ENCODE peak calls at places on chromosomes 3 and 15, in six cellular contexts. V, Y, K, O, Z and J are unnamed samples.

GRCh38 chr15:37921527-37922385 is 12.7 kb upstream of the TMCO5A start:
- DNase-seq in Z (no peak), Y (no peak), K (no peak), O (no peak), V (no peak), J (no peak)

GRCh38 chr15:64740361-64741170 is 34.8 kb downstream of the RBPMS2 start:
- DNase-seq in K (peak), V (peak), Y (no peak), O (no peak), Z (no peak), J (no peak)

GRCh38 chr3:24199775-24200247 is 254.7 kb downstream of the NR1D2 start:
- DNase-seq in Z (no peak), V (no peak), O (no peak), Y (no peak), K (peak), J (no peak)

GRCh38 chr3:143037867-143038266 is 36.5 kb downstream of the U2SURP start:
- DNase-seq in V (no peak), K (no peak), Y (no peak), O (no peak), Z (no peak), J (no peak)

GRCh38 chr3:32593903-32594525 is 23.4 kb upstream of the DYNC1LI1 start:
- DNase-seq in K (peak), Z (no peak), Y (no peak), O (no peak), V (no peak), J (no peak)

GRCh38 chr3:12886736-12887135 is 45.4 kb upstream of the RPL32 start:
- DNase-seq in O (no peak), Y (no peak), Z (no peak), K (no peak), V (no peak), J (no peak)

GRCh38 chr15:76155742-76156141 is 96.0 kb downstream of the TMEM266 start:
- DNase-seq in Z (no peak), V (no peak), K (no peak), O (no peak), Y (no peak), J (no peak)

GRCh38 chr15:79282371-79283251 is at the start of gene ANKRD34C:
- DNase-seq in V (no peak), Z (no peak), K (no peak), Y (peak), O (no peak), J (no peak)

GRCh38 chr15:82554857-82555256 is 14.6 kb upstream of the RPS17 start:
- DNase-seq in Z (no peak), K (no peak), Y (no peak), O (no peak), V (no peak), J (no peak)

GRCh38 chr3:129121016-129121791 is 400 bp downstream of the RAB43 start:
- DNase-seq in K (peak), V (no peak), Z (no peak), Y (peak), O (peak), J (no peak)

GRCh38 chr15:80418892-80419537 is 14.8 kb downstream of the ARNT2 start:
- DNase-seq in K (peak), Y (no peak), V (no peak), Z (no peak), O (no peak), J (no peak)

GRCh38 chr3:119636194-119636593 is 24.2 kb downstream of the POPDC2 start:
- DNase-seq in O (no peak), Z (no peak), V (no peak), Y (no peak), K (peak), J (no peak)

GRCh38 chr3:152104847-152105415 is 163.8 kb upstream of the MBNL1 start:
- DNase-seq in Z (no peak), K (no peak), O (no peak), Y (no peak), V (no peak), J (no peak)

GRCh38 chr3:63661242-63661641 is 8.8 kb downstream of the SNTN start:
- DNase-seq in Z (no peak), K (no peak), O (no peak), V (no peak), Y (no peak), J (no peak)
- TF ChIP-seq CTCF in Z (no peak), K (peak), O (peak), V (no peak), Y (no peak), J (peak)

DNA sequence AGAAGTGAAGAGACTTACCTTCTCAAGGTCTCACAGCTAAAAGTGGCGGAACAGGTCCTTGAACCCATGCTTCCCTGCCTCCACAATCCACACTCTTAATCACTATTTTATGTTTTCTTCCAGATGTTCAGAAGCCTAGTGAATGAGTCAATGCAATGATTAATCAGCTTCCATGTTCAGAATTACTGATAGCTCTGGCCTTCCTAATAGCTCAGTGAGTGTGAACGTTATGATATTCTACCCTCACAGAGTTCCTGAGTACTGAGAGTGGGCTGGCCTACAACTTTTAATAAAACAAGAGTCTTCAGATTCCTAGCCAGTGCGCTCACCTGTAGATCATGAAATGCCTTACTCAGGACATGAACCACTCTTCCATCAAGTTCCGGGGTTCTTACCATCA is 443.0 kb upstream of the ADAMTS9 start:
- DNase-seq in K (peak), Z (no peak), V (no peak), O (no peak), Y (no peak), J (no peak)
- TF ChIP-seq CTCF in K (no peak), Z (no peak), V (no peak), O (no peak), Y (no peak), J (no peak)

DNA sequence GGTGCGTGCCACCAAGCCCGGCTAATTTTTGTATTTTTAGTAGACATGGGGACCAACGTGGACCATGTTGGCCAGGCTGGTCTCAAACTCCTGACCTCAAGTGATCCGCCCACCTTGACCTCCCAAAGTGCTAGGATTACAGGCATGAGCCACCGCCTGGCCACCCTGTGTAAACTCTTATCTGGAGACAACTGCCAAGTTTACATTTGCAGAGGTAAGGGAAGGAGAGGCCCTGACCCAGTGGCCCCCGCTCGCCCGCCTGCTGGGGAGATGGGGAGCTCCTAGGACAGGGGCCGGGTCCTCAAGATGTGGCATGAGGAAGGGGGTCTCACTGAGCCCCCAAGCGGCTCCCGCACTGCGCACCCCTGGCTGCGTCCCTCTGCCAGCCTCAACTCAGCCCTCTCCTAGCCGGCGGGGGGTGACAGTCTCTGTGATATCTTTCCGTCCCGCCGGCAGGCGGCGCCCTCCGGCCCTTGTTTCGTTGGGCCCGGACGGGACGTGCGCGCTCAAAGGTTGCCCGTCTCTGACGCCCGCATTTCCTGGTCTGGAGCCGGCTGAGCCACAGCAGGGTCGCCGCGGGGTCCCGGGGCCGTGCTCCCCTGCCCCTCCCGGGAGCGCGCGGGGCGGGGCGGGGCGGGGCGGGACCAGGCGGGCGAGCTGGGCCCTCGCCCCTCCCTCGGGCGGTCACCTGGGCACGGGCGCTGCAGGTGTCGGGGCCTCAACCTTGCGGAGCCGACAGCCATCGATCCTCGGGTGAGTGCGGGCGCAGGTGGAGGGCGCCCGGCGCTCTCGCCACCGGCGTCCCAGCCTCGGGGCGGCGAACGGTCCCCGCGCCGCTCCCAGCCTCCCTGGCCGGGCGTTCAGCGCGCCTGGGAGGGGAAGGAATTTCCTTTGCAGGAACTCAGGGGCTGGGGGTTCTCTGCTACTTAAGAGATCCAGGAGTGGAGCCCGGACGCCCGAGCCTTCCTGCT is at the start of gene GPR160:
- DNase-seq in Y (peak), K (peak), Z (peak), O (peak), V (peak), J (peak)
- TF ChIP-seq CTCF in Y (peak), K (peak), Z (peak), O (peak), V (peak), J (peak)

GRCh38 chr3:141629950-141630349 is 108.1 kb upstream of the RNF7 start:
- DNase-seq in Z (no peak), O (no peak), Y (no peak), K (no peak), V (no peak), J (no peak)

GRCh38 chr3:141632779-141633374 is 105.2 kb upstream of the RNF7 start:
- DNase-seq in O (no peak), Z (no peak), Y (no peak), K (no peak), V (no peak), J (no peak)
- TF ChIP-seq CTCF in O (peak), Z (no peak), Y (no peak), K (no peak), V (no peak), J (no peak)

GRCh38 chr3:174218011-174218410 is 641.1 kb upstream of the NAALADL2 start:
- DNase-seq in O (no peak), K (peak), Y (no peak), V (no peak), Z (no peak), J (no peak)
- TF ChIP-seq CTCF in O (no peak), K (no peak), Y (no peak), V (no peak), Z (no peak), J (no peak)

DNA sequence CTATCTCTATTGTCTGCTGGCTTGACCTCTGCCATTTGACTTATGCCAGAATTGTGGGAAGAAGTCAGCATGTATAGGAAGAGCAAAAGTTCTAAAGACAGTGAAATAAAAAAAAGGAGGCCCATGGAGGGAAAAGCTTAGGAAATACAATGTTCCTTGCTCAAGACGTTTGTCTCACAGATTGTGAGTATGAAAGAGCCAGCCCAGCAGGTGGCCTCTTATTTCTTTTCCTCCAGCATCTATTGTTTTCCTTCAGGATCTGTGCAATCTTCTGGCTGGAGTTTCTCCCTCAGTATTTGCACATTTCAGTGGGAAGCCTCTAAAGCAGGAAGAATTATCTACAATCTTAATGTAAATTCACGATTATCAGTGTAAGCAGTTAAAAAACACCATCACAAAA is 43.7 kb downstream of the ZDHHC3 start:
- DNase-seq in V (no peak), Z (no peak), Y (no peak), O (no peak), K (no peak), J (no peak)
- TF ChIP-seq CTCF in V (no peak), Z (no peak), Y (no peak), O (no peak), K (no peak), J (no peak)

GRCh38 chr3:8097690-8098089 is 403.9 kb upstream of the LMCD1 start:
- DNase-seq in V (no peak), Z (no peak), Y (no peak), O (no peak), K (no peak), J (no peak)
- TF ChIP-seq CTCF in V (no peak), Z (no peak), Y (no peak), O (no peak), K (peak), J (no peak)